ENCODE peak calls at places on chromosome 10, in four cellular contexts. Y, B, W and S are unnamed samples.

GRCh38 chr10:5291501-5292195 is 73.1 kb upstream of the UCN3 start:
- DNase-seq in W (peak), B (no peak), Y (no peak), S (no peak)

GRCh38 chr10:98374176-98374969 is 40.6 kb downstream of the PYROXD2 start:
- DNase-seq in B (no peak), Y (no peak), W (no peak), S (no peak)

GRCh38 chr10:113056468-113057021 is 106.5 kb downstream of the TCF7L2 start:
- DNase-seq in W (no peak), B (no peak), Y (no peak), S (no peak)

GRCh38 chr10:127441350-127442219 is 107.5 kb upstream of the NPS start:
- DNase-seq in Y (no peak), W (no peak), B (no peak), S (no peak)

GRCh38 chr10:42753507-42754154 is 29.0 kb upstream of the BMS1 start:
- DNase-seq in W (no peak), B (no peak), Y (peak), S (no peak)

GRCh38 chr10:52883996-52884871 is 111.7 kb upstream of the MBL2 start:
- DNase-seq in Y (peak), B (peak), W (peak), S (peak)

GRCh38 chr10:49273626-49274025 is 25.3 kb upstream of the C10orf71 start:
- DNase-seq in Y (no peak), B (no peak), W (no peak), S (no peak)

GRCh38 chr10:133212853-133213494 is 17.0 kb upstream of the UTF1 start:
- DNase-seq in B (no peak), Y (no peak), W (no peak), S (no peak)

GRCh38 chr10:20551761-20552160 is 345.4 kb downstream of the NEBL start:
- DNase-seq in Y (no peak), B (no peak), W (no peak), S (no peak)

GRCh38 chr10:85045046-85045445 is 716.7 kb downstream of the CCSER2 start:
- DNase-seq in B (no peak), W (no peak), Y (no peak), S (no peak)

GRCh38 chr10:50552771-50553535 is 70.8 kb downstream of the SGMS1 start:
- DNase-seq in B (no peak), W (no peak), Y (no peak), S (no peak)

GRCh38 chr10:12733271-12733670 is 268.2 kb downstream of the CCDC3 start:
- DNase-seq in B (no peak), W (no peak), Y (no peak), S (no peak)

GRCh38 chr10:123550680-123551096 is 115.5 kb upstream of the GPR26 start:
- DNase-seq in B (no peak), Y (no peak), W (no peak), S (no peak)
- TF ChIP-seq TAF1 in B (no peak), Y (no peak), W (no peak), S (no peak)

GRCh38 chr10:89478739-89479116 is 56.7 kb downstream of the SLC16A12 start:
- DNase-seq in W (no peak), B (no peak), Y (no peak), S (no peak)
- TF ChIP-seq TAF1 in W (no peak), B (no peak), Y (no peak), S (no peak)

GRCh38 chr10:71502851-71503250 is 106.1 kb downstream of the CDH23 start:
- DNase-seq in Y (no peak), W (no peak), B (no peak), S (no peak)

GRCh38 chr10:71501402-71501801 is 104.7 kb downstream of the CDH23 start:
- DNase-seq in B (no peak), Y (no peak), W (no peak), S (no peak)

GRCh38 chr10:71502221-71502620 is 105.5 kb downstream of the CDH23 start:
- DNase-seq in W (no peak), B (no peak), Y (no peak), S (no peak)

GRCh38 chr10:71505862-71506261 is 109.1 kb downstream of the CDH23 start:
- DNase-seq in B (no peak), W (no peak), Y (no peak), S (no peak)

DNA sequence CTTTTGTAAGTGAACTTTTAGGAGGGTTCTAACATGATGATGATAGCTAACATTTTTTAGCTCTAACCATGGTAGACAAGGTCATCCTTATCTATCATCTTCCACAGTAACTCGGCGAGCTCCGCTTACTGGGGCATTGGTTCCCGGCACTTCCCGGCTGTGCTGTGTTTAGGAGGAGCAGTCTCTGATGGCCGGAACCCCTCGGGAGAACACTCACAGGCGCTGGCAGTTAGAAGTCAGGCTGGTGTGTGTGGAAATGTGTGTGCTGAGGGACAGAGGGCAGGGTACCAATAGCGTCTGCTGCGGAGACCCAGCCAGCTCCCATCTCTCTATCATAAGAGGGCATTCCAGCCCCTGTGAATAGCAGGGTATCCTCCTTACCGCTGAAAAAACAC is 108.6 kb downstream of the CDH23 start:
- DNase-seq in W (no peak), B (no peak), Y (no peak), S (no peak)
- TF ChIP-seq TAF1 in W (no peak), B (no peak), Y (no peak), S (no peak)

GRCh38 chr10:86343761-86344160 is 22.8 kb downstream of the GRID1 start:
- DNase-seq in B (no peak), W (no peak), Y (no peak), S (no peak)

GRCh38 chr10:86344714-86345161 is 21.9 kb downstream of the GRID1 start:
- DNase-seq in Y (no peak), B (no peak), W (no peak), S (no peak)

GRCh38 chr10:86342111-86342863 is 24.3 kb downstream of the GRID1 start:
- DNase-seq in Y (no peak), B (no peak), W (no peak), S (no peak)

GRCh38 chr10:86345296-86346168 is 21.1 kb downstream of the GRID1 start:
- DNase-seq in Y (no peak), B (no peak), W (no peak), S (no peak)

DNA sequence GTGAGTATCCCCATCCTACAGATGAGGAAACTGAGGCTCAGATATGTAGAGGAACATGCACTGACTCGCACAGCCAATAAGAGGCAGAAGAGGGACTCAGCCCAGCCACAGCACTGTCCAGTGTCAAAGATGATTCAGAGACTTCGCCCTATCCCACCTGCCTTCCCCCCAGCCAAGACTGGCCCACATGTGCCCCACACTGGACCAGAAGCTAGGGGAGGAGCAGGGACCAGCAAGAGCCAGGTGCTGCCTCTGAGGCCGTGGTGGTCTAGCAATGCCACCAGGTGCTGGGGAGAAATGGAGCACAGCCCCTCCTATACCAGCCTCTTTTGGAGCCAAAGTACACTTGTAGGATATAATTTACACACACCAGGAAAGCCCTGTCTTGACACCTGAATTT is 22.3 kb downstream of the GRID1 start:
- DNase-seq in Y (no peak), W (no peak), B (no peak), S (no peak)
- TF ChIP-seq TAF1 in Y (no peak), W (no peak), B (no peak), S (no peak)

GRCh38 chr10:118362103-118362502 is 20.0 kb upstream of the FAM204A start:
- DNase-seq in Y (no peak), W (no peak), B (no peak), S (no peak)
- TF ChIP-seq TAF1 in Y (no peak), W (no peak), B (no peak), S (no peak)

GRCh38 chr10:62735464-62736188 is 68.9 kb upstream of the ADO start:
- DNase-seq in Y (no peak), B (no peak), W (no peak), S (no peak)

GRCh38 chr10:62732841-62733653 is 71.5 kb upstream of the ADO start:
- DNase-seq in W (no peak), B (no peak), Y (no peak), S (peak)

GRCh38 chr10:62738916-62739315 is 65.6 kb upstream of the ADO start:
- DNase-seq in W (no peak), Y (no peak), B (no peak), S (no peak)

GRCh38 chr10:62733654-62734293 is 70.7 kb upstream of the ADO start:
- DNase-seq in W (no peak), Y (no peak), B (no peak), S (no peak)

GRCh38 chr10:62734781-62735463 is 69.6 kb upstream of the ADO start:
- DNase-seq in B (no peak), Y (no peak), W (no peak), S (no peak)
- TF ChIP-seq TAF1 in B (no peak), Y (no peak), W (no peak), S (no peak)

GRCh38 chr10:17113889-17114288 is 15.7 kb downstream of the CUBN start:
- DNase-seq in Y (no peak), W (no peak), B (no peak), S (no peak)
- TF ChIP-seq TAF1 in Y (no peak), W (no peak), B (no peak), S (no peak)

GRCh38 chr10:25068152-25069058 is 52.0 kb downstream of the THNSL1 start:
- DNase-seq in Y (no peak), W (peak), B (no peak), S (no peak)
- TF ChIP-seq TAF1 in Y (no peak), W (no peak), B (no peak), S (no peak)

GRCh38 chr10:105840288-105840770 is 1199.2 kb downstream of the SORCS3 start:
- DNase-seq in W (no peak), Y (no peak), B (no peak), S (no peak)
- TF ChIP-seq TAF1 in W (no peak), Y (no peak), B (no peak), S (no peak)